ENCODE peak calls at places on chromosomes 6 and 20, in six cellular contexts. One of them, this sample, is unnamed.

GRCh38 chr20:23441850-23442313 is 2.4 kb downstream of the CSTL1 start:
- DNase-seq in HepG2: peak
- DNase-seq in GM12891: peak
- DNase-seq in K562: peak
- DNase-seq in H1: peak
- DNase-seq in GM12878: peak
- DNase-seq in this sample: peak

GRCh38 chr20:61043681-61044080 is 208.4 kb upstream of the CDH4 start:
- DNase-seq in HepG2: no peak
- DNase-seq in GM12891: no peak
- DNase-seq in H1: no peak
- DNase-seq in K562: no peak
- DNase-seq in GM12878: no peak
- DNase-seq in this sample: no peak

GRCh38 chr6:137389150-137389664 is 105.0 kb downstream of the OLIG3 start:
- DNase-seq in HepG2: no peak
- DNase-seq in GM12878: peak
- DNase-seq in GM12891: no peak
- DNase-seq in K562: no peak
- DNase-seq in H1: no peak
- DNase-seq in this sample: no peak

GRCh38 chr20:37697314-37697713 is 3.5 kb downstream of the CTNNBL1 start:
- DNase-seq in K562: no peak
- DNase-seq in HepG2: no peak
- DNase-seq in GM12878: peak
- DNase-seq in H1: no peak
- DNase-seq in GM12891: peak
- DNase-seq in this sample: peak

GRCh38 chr6:158780963-158781691 is 38.0 kb downstream of the EZR start:
- DNase-seq in H1: no peak
- DNase-seq in HepG2: no peak
- DNase-seq in K562: no peak
- DNase-seq in GM12891: no peak
- DNase-seq in GM12878: no peak
- DNase-seq in this sample: no peak

GRCh38 chr6:109034439-109035041 is 60.1 kb downstream of the SESN1 start:
- DNase-seq in GM12891: no peak
- DNase-seq in H1: no peak
- DNase-seq in GM12878: no peak
- DNase-seq in K562: no peak
- DNase-seq in HepG2: no peak
- DNase-seq in this sample: no peak

GRCh38 chr6:162443101-162443500 is 284.5 kb downstream of the PRKN start:
- DNase-seq in GM12878: no peak
- DNase-seq in K562: no peak
- DNase-seq in H1: no peak
- DNase-seq in GM12891: no peak
- DNase-seq in HepG2: no peak
- DNase-seq in this sample: no peak

GRCh38 chr6:134287863-134288537 is 29.9 kb downstream of the SGK1 start:
- DNase-seq in GM12891: no peak
- DNase-seq in HepG2: no peak
- DNase-seq in GM12878: peak
- DNase-seq in H1: no peak
- DNase-seq in K562: no peak
- DNase-seq in this sample: no peak

GRCh38 chr20:61263084-61263695 is 11.1 kb downstream of the CDH4 start:
- DNase-seq in K562: peak
- DNase-seq in GM12878: no peak
- DNase-seq in HepG2: no peak
- DNase-seq in H1: peak
- DNase-seq in GM12891: no peak
- DNase-seq in this sample: no peak

GRCh38 chr6:163457637-163458561 is 43.4 kb downstream of the QKI start:
- DNase-seq in HepG2: peak
- DNase-seq in GM12891: no peak
- DNase-seq in GM12878: no peak
- DNase-seq in H1: no peak
- DNase-seq in K562: no peak
- DNase-seq in this sample: no peak

GRCh38 chr20:44074252-44075151 is 112.5 kb downstream of the JPH2 start:
- DNase-seq in GM12891: no peak
- DNase-seq in HepG2: no peak
- DNase-seq in GM12878: no peak
- DNase-seq in K562: no peak
- DNase-seq in H1: peak
- DNase-seq in this sample: no peak

GRCh38 chr6:130152908-130153510 is 69.7 kb downstream of the SAMD3 start:
- DNase-seq in HepG2: no peak
- DNase-seq in H1: no peak
- DNase-seq in GM12878: no peak
- DNase-seq in GM12891: no peak
- DNase-seq in K562: no peak
- DNase-seq in this sample: no peak

GRCh38 chr6:7088076-7088742 is 19.6 kb upstream of the RREB1 start:
- DNase-seq in HepG2: no peak
- DNase-seq in K562: no peak
- DNase-seq in GM12878: no peak
- DNase-seq in H1: no peak
- DNase-seq in GM12891: no peak
- DNase-seq in this sample: no peak

GRCh38 chr6:16761469-16762264 is 407 bp upstream of the ATXN1 start:
- DNase-seq in K562: peak
- DNase-seq in H1: peak
- DNase-seq in HepG2: peak
- DNase-seq in GM12878: no peak
- DNase-seq in GM12891: peak
- DNase-seq in this sample: peak

GRCh38 chr6:81722503-81723223 is 29.8 kb downstream of the TENT5A start:
- DNase-seq in K562: no peak
- DNase-seq in HepG2: no peak
- DNase-seq in GM12878: no peak
- DNase-seq in H1: no peak
- DNase-seq in GM12891: no peak
- DNase-seq in this sample: no peak

GRCh38 chr20:18237682-18238081 is 50.6 kb upstream of the ZNF133 start:
- DNase-seq in HepG2: no peak
- DNase-seq in GM12878: no peak
- DNase-seq in K562: no peak
- DNase-seq in GM12891: no peak
- DNase-seq in H1: no peak
- DNase-seq in this sample: no peak

GRCh38 chr20:44089987-44090674 is 96.9 kb downstream of the JPH2 start:
- DNase-seq in HepG2: peak
- DNase-seq in GM12891: no peak
- DNase-seq in K562: peak
- DNase-seq in GM12878: peak
- DNase-seq in H1: no peak
- DNase-seq in this sample: no peak

GRCh38 chr6:120493483-120493882 is 840.8 kb downstream of the TBC1D32 start:
- DNase-seq in GM12878: no peak
- DNase-seq in GM12891: no peak
- DNase-seq in K562: no peak
- DNase-seq in H1: no peak
- DNase-seq in HepG2: no peak
- DNase-seq in this sample: no peak

GRCh38 chr6:1580109-1580508 is 29.6 kb upstream of the FOXC1 start:
- DNase-seq in H1: no peak
- DNase-seq in K562: no peak
- DNase-seq in HepG2: no peak
- DNase-seq in GM12878: no peak
- DNase-seq in GM12891: no peak
- DNase-seq in this sample: no peak

GRCh38 chr20:17845701-17846475 is 122.7 kb downstream of the SNX5 start:
- DNase-seq in K562: no peak
- DNase-seq in HepG2: peak
- DNase-seq in H1: no peak
- DNase-seq in GM12891: no peak
- DNase-seq in GM12878: no peak
- DNase-seq in this sample: no peak

GRCh38 chr6:36715469-36715868 is 17.8 kb downstream of the RAB44 start:
- DNase-seq in K562: no peak
- DNase-seq in GM12878: no peak
- DNase-seq in GM12891: no peak
- DNase-seq in HepG2: no peak
- DNase-seq in H1: no peak
- DNase-seq in this sample: no peak

GRCh38 chr20:5767493-5768098 is 17.4 kb downstream of the SHLD1 start:
- DNase-seq in HepG2: no peak
- DNase-seq in GM12891: no peak
- DNase-seq in K562: no peak
- DNase-seq in H1: no peak
- DNase-seq in GM12878: no peak
- DNase-seq in this sample: no peak

GRCh38 chr6:15365273-15365687 is 119.4 kb downstream of the JARID2 start:
- DNase-seq in K562: peak
- DNase-seq in H1: no peak
- DNase-seq in GM12891: no peak
- DNase-seq in HepG2: no peak
- DNase-seq in GM12878: no peak
- DNase-seq in this sample: no peak

GRCh38 chr6:104958720-104959452 is 2.0 kb downstream of the LIN28B start:
- DNase-seq in GM12878: no peak
- DNase-seq in HepG2: peak
- DNase-seq in K562: peak
- DNase-seq in H1: no peak
- DNase-seq in GM12891: no peak
- DNase-seq in this sample: no peak

GRCh38 chr20:8693709-8694108 is 375.2 kb upstream of the PLCB4 start:
- DNase-seq in GM12878: no peak
- DNase-seq in GM12891: no peak
- DNase-seq in K562: no peak
- DNase-seq in H1: no peak
- DNase-seq in HepG2: no peak
- DNase-seq in this sample: no peak

GRCh38 chr20:49288784-49289696 is 11.2 kb upstream of the ZNFX1 start:
- DNase-seq in H1: no peak
- DNase-seq in K562: no peak
- DNase-seq in GM12891: no peak
- DNase-seq in HepG2: no peak
- DNase-seq in GM12878: no peak
- DNase-seq in this sample: no peak

GRCh38 chr20:49292010-49292409 is 14.2 kb upstream of the ZNFX1 start:
- DNase-seq in GM12891: no peak
- DNase-seq in K562: no peak
- DNase-seq in H1: no peak
- DNase-seq in HepG2: no peak
- DNase-seq in GM12878: no peak
- DNase-seq in this sample: no peak

GRCh38 chr20:49290608-49291191 is 12.8 kb upstream of the ZNFX1 start:
- DNase-seq in HepG2: no peak
- DNase-seq in GM12891: no peak
- DNase-seq in K562: no peak
- DNase-seq in GM12878: no peak
- DNase-seq in H1: no peak
- DNase-seq in this sample: no peak

GRCh38 chr20:49293122-49293521 is 15.3 kb upstream of the ZNFX1 start:
- DNase-seq in HepG2: no peak
- DNase-seq in K562: no peak
- DNase-seq in H1: no peak
- DNase-seq in GM12891: no peak
- DNase-seq in GM12878: no peak
- DNase-seq in this sample: no peak

GRCh38 chr20:49291200-49291599 is 13.3 kb upstream of the ZNFX1 start:
- DNase-seq in GM12891: no peak
- DNase-seq in K562: no peak
- DNase-seq in HepG2: no peak
- DNase-seq in H1: no peak
- DNase-seq in GM12878: no peak
- DNase-seq in this sample: no peak
- TF ChIP-seq TAF1 in GM12891: no peak
- TF ChIP-seq TAF1 in K562: no peak
- TF ChIP-seq TAF1 in HepG2: no peak
- TF ChIP-seq TAF1 in H1: no peak
- TF ChIP-seq TAF1 in GM12878: no peak
- TF ChIP-seq TAF1 in this sample: no peak

GRCh38 chr6:77456531-77457248 is 6.6 kb downstream of the HTR1B start:
- DNase-seq in GM12891: no peak
- DNase-seq in GM12878: no peak
- DNase-seq in H1: no peak
- DNase-seq in HepG2: peak
- DNase-seq in K562: no peak
- DNase-seq in this sample: no peak
- TF ChIP-seq POLR2A in GM12891: no peak
- TF ChIP-seq POLR2A in GM12878: no peak
- TF ChIP-seq POLR2A in H1: no peak
- TF ChIP-seq POLR2A in HepG2: no peak
- TF ChIP-seq POLR2A in K562: no peak
- TF ChIP-seq POLR2A in this sample: no peak

DNA sequence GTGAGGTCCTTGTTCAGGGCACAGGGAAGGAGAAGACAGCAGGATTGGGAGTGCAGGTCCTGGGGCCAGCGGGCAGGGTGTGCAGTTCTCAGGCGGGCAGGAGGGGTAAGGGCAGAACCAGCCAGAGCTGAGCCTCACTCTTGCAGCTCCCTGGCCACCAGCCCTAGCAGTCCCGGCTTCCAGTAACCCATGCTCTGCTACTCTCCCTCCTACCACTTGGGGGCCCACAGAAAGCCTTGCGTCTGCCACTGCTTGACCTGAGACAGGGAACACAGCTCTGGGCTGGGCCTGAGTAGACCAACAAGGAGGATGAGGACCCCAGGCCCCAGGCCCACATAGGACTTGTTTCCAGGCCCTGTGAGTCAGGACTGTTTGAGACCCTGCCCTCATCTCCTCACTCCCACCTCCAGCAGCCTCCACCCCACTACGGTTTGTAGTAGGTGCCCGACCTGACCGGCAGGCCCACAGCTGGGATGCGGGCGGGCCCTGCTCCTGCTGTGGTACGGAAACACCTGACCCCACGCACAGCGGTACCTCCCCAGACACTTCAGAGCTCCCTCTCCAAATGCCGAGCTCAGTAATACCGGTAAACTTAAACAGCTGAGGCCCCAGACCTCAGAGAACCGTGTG is 39.2 kb downstream of the KCNK5 start:
- DNase-seq in H1: peak
- DNase-seq in K562: peak
- DNase-seq in GM12878: no peak
- DNase-seq in HepG2: peak
- DNase-seq in GM12891: peak
- DNase-seq in this sample: peak
- TF ChIP-seq TAF1 in H1: no peak
- TF ChIP-seq TAF1 in K562: no peak
- TF ChIP-seq TAF1 in GM12878: no peak
- TF ChIP-seq TAF1 in HepG2: no peak
- TF ChIP-seq TAF1 in GM12891: no peak
- TF ChIP-seq TAF1 in this sample: no peak

DNA sequence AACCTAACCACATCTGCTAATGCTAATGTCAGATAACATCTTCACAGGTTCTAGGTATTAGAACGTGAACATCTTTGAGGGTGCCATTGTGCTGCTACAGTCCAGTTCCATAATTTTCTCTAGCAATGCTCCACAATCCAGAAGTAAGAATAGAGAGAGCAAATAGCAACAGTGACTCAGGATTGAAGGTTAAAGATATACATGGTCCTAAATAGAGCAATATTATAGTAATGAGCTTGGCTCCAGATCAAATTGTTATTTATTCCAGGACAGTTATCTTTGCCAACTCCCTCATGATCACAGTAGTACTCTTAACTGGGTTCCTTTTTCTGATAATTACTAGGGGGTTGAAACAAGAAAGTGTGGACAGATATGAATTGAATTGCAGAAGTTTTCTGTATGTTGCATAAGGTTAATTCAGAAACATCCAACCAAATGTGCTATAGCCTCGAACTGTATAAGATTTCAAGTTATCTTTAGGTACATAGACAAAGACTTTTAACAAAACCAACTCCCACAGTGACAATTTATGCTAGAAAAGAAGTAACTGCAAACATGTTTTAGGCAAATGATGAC is 11.9 kb downstream of the FAM184A start:
- DNase-seq in GM12891: no peak
- DNase-seq in GM12878: no peak
- DNase-seq in K562: no peak
- DNase-seq in HepG2: no peak
- DNase-seq in H1: no peak
- DNase-seq in this sample: no peak
- TF ChIP-seq POLR2A in GM12891: no peak
- TF ChIP-seq POLR2A in GM12878: no peak
- TF ChIP-seq POLR2A in K562: no peak
- TF ChIP-seq POLR2A in HepG2: no peak
- TF ChIP-seq POLR2A in H1: no peak
- TF ChIP-seq POLR2A in this sample: no peak